ENCODE peak calls at places on chromosomes 2 and 18, in eight cellular contexts. O is epithelial cell of esophagus, F is heart right ventricle, K is A549, W is brain microvascular endothelial cell, G is WTC11, Z is cardiac fibroblast, N is SK-N-SH. S is an unnamed sample.

GRCh38 chr2:134782792-134783191 is 55.6 kb upstream of the ACMSD start:
- DNase-seq in O (peak; percentile 75), Z (peak; percentile 19), K (no peak), F (no peak), W (peak; percentile 43), N (peak; percentile 55), G (no peak), S (no peak)

GRCh38 chr2:167697194-167697593 is 550.2 kb downstream of the STK39 start:
- DNase-seq in Z (no peak), N (no peak), K (no peak), F (no peak), G (no peak), W (no peak), O (no peak), S (no peak)

GRCh38 chr2:196592331-196592911 is 47.1 kb upstream of the CCDC150 start:
- DNase-seq in F (peak; percentile 14), O (peak; percentile 41), N (no peak), G (peak; percentile 64), Z (peak; percentile 45), W (peak; percentile 43), K (no peak), S (peak; percentile 61)

GRCh38 chr2:240713928-240714746 is 22.5 kb downstream of the AQP12A start:
- DNase-seq in Z (no peak), F (no peak), N (no peak), W (no peak), O (no peak), K (no peak), G (no peak), S (peak; percentile 22)

GRCh38 chr18:32439802-32440201 is 30.9 kb downstream of the GAREM1 start:
- DNase-seq in N (no peak), O (peak; percentile 16), Z (no peak), W (no peak), G (peak; percentile 48), K (peak; percentile 7), F (no peak), S (no peak)

GRCh38 chr2:113370478-113371091 is 66.9 kb upstream of the ZNG1B start:
- DNase-seq in N (peak; percentile 58), G (peak; percentile 72), W (peak; percentile 80), F (peak; percentile 63), Z (peak; percentile 82), K (peak; percentile 67), O (peak; percentile 79), S (peak; percentile 64)

GRCh38 chr2:217680376-217680775 is 322.4 kb downstream of the TNS1 start:
- DNase-seq in O (no peak), W (no peak), F (no peak), G (no peak), Z (no peak), K (no peak), N (no peak), S (no peak)

GRCh38 chr2:191566347-191566746 is 111.6 kb upstream of the NABP1 start:
- DNase-seq in O (peak; percentile 61), W (peak; percentile 55), G (peak; percentile 86), F (peak; percentile 47), K (peak; percentile 61), N (peak; percentile 66), Z (peak; percentile 72), S (peak; percentile 79)

GRCh38 chr18:29147944-29148343 is 971.0 kb upstream of the CDH2 start:
- DNase-seq in O (peak; percentile 72), N (no peak), G (peak; percentile 29), K (no peak), Z (peak; percentile 76), W (peak; percentile 57), F (no peak), S (no peak)

GRCh38 chr2:127069003-127069402 is 38.0 kb downstream of the BIN1 start:
- DNase-seq in N (no peak), K (no peak), G (no peak), W (no peak), Z (no peak), O (no peak), F (no peak), S (no peak)

GRCh38 chr18:33231474-33232317 is 208.8 kb downstream of the CCDC178 start:
- DNase-seq in G (peak; percentile 88), K (peak; percentile 11), W (peak; percentile 59), Z (peak; percentile 75), N (peak; percentile 53), O (peak; percentile 72), F (peak; percentile 69), S (peak; percentile 83)

GRCh38 chr2:53476800-53477199 is 290.8 kb upstream of the CHAC2 start:
- DNase-seq in F (no peak), K (no peak), W (no peak), O (peak; percentile 26), Z (no peak), N (no peak), G (no peak), S (no peak)

GRCh38 chr2:68772109-68772508 is 37.5 kb downstream of the ARHGAP25 start:
- DNase-seq in G (no peak), Z (no peak), W (no peak), K (no peak), F (no peak), O (no peak), N (no peak), S (no peak)

GRCh38 chr2:68779595-68779994 is 45.0 kb downstream of the ARHGAP25 start:
- DNase-seq in G (no peak), F (no peak), K (no peak), N (no peak), O (no peak), W (no peak), Z (no peak), S (no peak)

GRCh38 chr2:68774569-68775271 is 40.1 kb downstream of the ARHGAP25 start:
- DNase-seq in F (peak; percentile 84), W (no peak), G (no peak), N (no peak), Z (peak; percentile 77), K (no peak), O (no peak), S (no peak)

GRCh38 chr2:68775272-68775847 is 40.7 kb downstream of the ARHGAP25 start:
- DNase-seq in F (peak; percentile 25), W (no peak), N (no peak), K (no peak), Z (no peak), O (no peak), G (no peak), S (no peak)

DNA sequence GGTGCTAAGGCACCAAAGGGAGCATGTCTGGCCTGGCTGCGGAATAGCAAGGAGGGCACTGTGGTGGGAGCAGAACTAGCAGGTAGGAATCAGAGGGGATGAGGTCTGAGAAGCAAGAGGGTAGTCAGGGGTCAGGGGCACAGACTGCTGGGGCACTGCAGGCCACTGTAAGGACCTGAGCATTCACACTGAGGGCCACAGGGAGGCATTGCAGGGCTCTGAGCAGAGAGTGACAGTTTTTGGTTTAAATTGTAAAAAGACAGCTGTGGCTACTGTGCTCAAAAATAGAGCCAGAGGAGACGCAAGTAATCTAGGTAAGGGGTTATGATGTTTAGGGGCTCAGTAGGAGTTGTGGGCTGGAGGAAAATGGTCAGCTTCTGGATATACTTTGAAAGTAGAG is 41.5 kb downstream of the ARHGAP25 start:
- DNase-seq in N (no peak), F (no peak), G (no peak), Z (no peak), W (no peak), O (no peak), K (no peak), S (no peak)
- TF ChIP-seq CTCF in N (no peak), F (peak; percentile 8), G (no peak), Z (peak; percentile 22), W (no peak), O (no peak), K (no peak), S (no peak)

GRCh38 chr2:51710222-51710621 is 678.3 kb upstream of the NRXN1 start:
- DNase-seq in W (no peak), Z (no peak), O (peak; percentile 0), K (no peak), F (no peak), N (peak; percentile 29), G (peak; percentile 57), S (peak; percentile 42)

GRCh38 chr2:51706220-51706619 is 674.3 kb upstream of the NRXN1 start:
- DNase-seq in N (no peak), Z (no peak), G (no peak), W (no peak), O (no peak), F (no peak), K (no peak), S (no peak)

GRCh38 chr2:51711761-51712160 is 679.8 kb upstream of the NRXN1 start:
- DNase-seq in O (no peak), F (no peak), K (no peak), Z (peak; percentile 25), G (no peak), W (peak; percentile 29), N (no peak), S (no peak)

GRCh38 chr2:51705418-51705817 is 673.5 kb upstream of the NRXN1 start:
- DNase-seq in Z (no peak), W (no peak), K (no peak), O (no peak), G (no peak), F (no peak), N (no peak), S (no peak)

DNA sequence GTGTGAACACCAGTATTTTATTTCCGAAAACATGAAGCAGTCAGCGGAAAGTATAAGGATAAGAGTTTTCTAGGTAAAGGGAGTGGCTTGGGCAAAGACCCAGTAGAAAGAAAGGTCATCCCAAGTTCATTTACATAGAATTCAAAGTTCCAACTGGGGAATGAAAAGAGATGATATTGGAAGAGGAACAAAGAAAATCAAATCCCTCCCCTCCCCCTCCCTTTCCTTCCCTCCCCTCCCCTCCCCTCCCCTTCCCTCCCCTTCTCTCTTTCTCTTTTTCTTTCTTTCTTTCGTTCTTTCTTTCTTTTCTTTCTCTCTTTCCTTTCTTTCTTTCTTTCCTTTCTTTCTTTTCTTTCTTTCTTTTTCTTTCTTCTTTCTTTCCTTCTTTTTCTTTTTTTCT is 675.7 kb upstream of the NRXN1 start:
- DNase-seq in W (no peak), K (no peak), Z (no peak), F (no peak), N (no peak), O (no peak), G (no peak), S (no peak)
- TF ChIP-seq CTCF in W (no peak), K (no peak), Z (no peak), F (no peak), N (no peak), O (no peak), G (no peak), S (no peak)

DNA sequence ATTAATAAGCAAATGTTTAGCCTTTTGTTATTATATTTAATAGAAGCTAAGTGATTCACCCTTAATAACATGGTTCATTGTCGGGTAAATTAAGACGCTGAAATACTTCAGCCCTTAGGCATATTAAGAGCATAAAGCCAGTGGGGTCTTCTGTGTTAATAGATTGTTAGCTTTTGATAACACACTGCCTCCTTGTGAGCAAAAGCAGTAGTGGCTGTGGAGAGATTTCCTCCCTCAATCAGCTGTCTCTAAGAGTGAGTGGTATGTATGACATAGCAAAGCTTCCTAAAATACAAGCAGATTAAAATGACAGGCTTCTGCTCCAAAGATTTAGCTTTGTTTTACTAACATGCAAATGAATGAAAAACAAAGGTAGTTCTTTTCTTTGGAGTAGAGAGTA is 143.7 kb upstream of the SYT4 start:
- DNase-seq in W (no peak), Z (no peak), F (no peak), G (peak; percentile 29), N (no peak), O (no peak), K (no peak), S (no peak)
- TF ChIP-seq CTCF in W (peak; percentile 45), Z (peak; percentile 12), F (no peak), G (peak; percentile 31), N (peak; percentile 43), O (no peak), K (no peak), S (peak; percentile 67)

DNA sequence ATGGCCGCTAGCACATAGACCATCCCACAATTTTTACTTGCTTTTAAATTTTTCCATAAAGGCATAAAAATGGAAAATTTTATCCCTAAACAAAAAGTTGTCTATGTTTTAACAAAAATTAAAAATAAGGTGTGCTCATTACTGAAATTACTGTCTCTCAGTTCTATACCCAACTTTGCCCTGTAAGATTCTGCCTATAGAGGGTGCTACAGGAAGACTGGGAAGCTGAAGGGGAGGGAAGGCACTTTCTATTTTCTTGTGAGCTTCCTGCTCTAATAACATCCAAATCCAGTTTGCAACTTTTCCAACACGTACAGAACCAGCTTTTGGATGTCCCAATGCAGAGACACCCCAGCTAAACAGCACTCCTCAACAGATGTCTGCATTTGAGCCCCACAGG is 666.9 kb downstream of the PLCL1 start:
- DNase-seq in K (no peak), F (no peak), O (peak; percentile 16), G (no peak), W (no peak), Z (no peak), N (no peak), S (no peak)
- TF ChIP-seq CTCF in K (no peak), F (no peak), O (peak; percentile 34), G (no peak), W (peak; percentile 25), Z (no peak), N (no peak), S (peak; percentile 19)